ENCODE peak calls at places on chromosomes 13 and 19, in six cellular contexts. W is HT-29, I is type B pancreatic cell, O is astrocyte of the spinal cord, L is Peyer's patch, N is fibroblast of lung. V is an unnamed sample.

GRCh38 chr19:28296506-28296905 is 916.4 kb downstream of the UQCRFS1 start:
- DNase-seq in L (no peak), W (no peak), I (no peak), O (peak), N (no peak), V (no peak)

GRCh38 chr19:44002212-44002565 is 568 bp upstream of the ZNF230 start:
- DNase-seq in O (no peak), N (no peak), W (no peak), I (no peak), L (no peak), V (no peak)

GRCh38 chr19:58368561-58369360 is 6.2 kb upstream of the ZNF497 start:
- DNase-seq in L (no peak), I (no peak), N (no peak), W (no peak), O (no peak), V (no peak)

GRCh38 chr13:37058801-37059135 is 720 bp downstream of the SUPT20H start:
- DNase-seq in W (peak), N (no peak), O (no peak), L (peak), I (no peak), V (peak)

GRCh38 chr19:19591133-19591825 is 27.2 kb downstream of the PBX4 start:
- DNase-seq in L (peak), W (peak), I (no peak), N (peak), O (peak), V (peak)

GRCh38 chr19:14770944-14771839 is 7.2 kb downstream of the ADGRE2 start:
- DNase-seq in L (no peak), I (peak), O (no peak), N (no peak), W (no peak), V (no peak)

GRCh38 chr19:46608178-46608577 is 7.0 kb downstream of the CALM3 start:
- DNase-seq in I (no peak), O (no peak), L (peak), W (no peak), N (no peak), V (no peak)

GRCh38 chr19:35657904-35658700 is 8.2 kb upstream of the UPK1A start:
- DNase-seq in O (peak), N (no peak), W (no peak), I (no peak), L (no peak), V (no peak)

V was measured in hepatocyte.